ENCODE peak calls at places on chromosomes 11 and 22, in five cellular contexts. Z is AG04450, X is neural progenitor cell, N is SK-N-SH, F is pancreas. E is an unnamed sample.

GRCh38 chr22:28112548-28113043 is 193.5 kb upstream of the PITPNB start:
- DNase-seq in Z (no peak), X (peak), N (peak), F (no peak), E (peak)

GRCh38 chr22:31829505-31829904 is 75.7 kb downstream of the DEPDC5 start:
- DNase-seq in Z (peak), X (no peak), N (peak), F (no peak), E (peak)

GRCh38 chr11:118913411-118914125 is 12.2 kb downstream of the BCL9L start:
- DNase-seq in Z (no peak), X (peak), N (no peak), F (no peak), E (no peak)

GRCh38 chr11:135033545-135033944 is 621.5 kb upstream of the B3GAT1 start:
- DNase-seq in Z (no peak), X (peak), N (peak), F (no peak), E (peak)

GRCh38 chr11:2114430-2115241 is 24.6 kb downstream of the IGF2 start:
- DNase-seq in Z (no peak), X (no peak), N (no peak), F (peak), E (no peak)

GRCh38 chr11:60782393-60783140 is 2.6 kb upstream of the MS4A10 start:
- DNase-seq in Z (no peak), X (no peak), N (no peak), F (no peak), E (no peak)

GRCh38 chr11:77071671-77072605 is 5.2 kb downstream of the CAPN5 start:
- DNase-seq in Z (no peak), X (no peak), N (no peak), F (no peak), E (no peak)

GRCh38 chr11:83528225-83528624 is 242.1 kb upstream of the CCDC90B start:
- DNase-seq in Z (no peak), X (no peak), N (no peak), F (no peak), E (no peak)

GRCh38 chr11:122850076-122850631 is 11.9 kb downstream of the CRTAM start:
- DNase-seq in Z (no peak), X (no peak), N (no peak), F (no peak), E (peak)

GRCh38 chr22:47034905-47035419 is 272.5 kb downstream of the TBC1D22A start:
- DNase-seq in Z (no peak), X (no peak), N (peak), F (peak), E (no peak)

GRCh38 chr11:61513143-61513740 is 4.7 kb downstream of the LRRC10B start:
- DNase-seq in Z (no peak), X (no peak), N (no peak), F (peak), E (peak)

GRCh38 chr11:75394086-75394840 is 5.1 kb upstream of the RPS3 start:
- DNase-seq in Z (no peak), X (no peak), N (no peak), F (no peak), E (no peak)

GRCh38 chr11:35711924-35712323 is 49.3 kb downstream of the TRIM44 start:
- DNase-seq in Z (no peak), X (no peak), N (no peak), F (no peak), E (no peak)

GRCh38 chr22:42855211-42855610 is 1.9 kb downstream of the ARFGAP3 start:
- DNase-seq in Z (no peak), X (no peak), N (no peak), F (peak), E (no peak)
- H3K27ac ChIP-seq in Z (no peak), X (no peak), N (no peak), F (peak), E (no peak)

GRCh38 chr22:20439928-20440575 is 2.4 kb upstream of the SCARF2 start:
- DNase-seq in Z (no peak), X (no peak), N (no peak), F (peak), E (no peak)

GRCh38 chr22:20438066-20438677 is 547 bp upstream of the SCARF2 start:
- DNase-seq in Z (no peak), X (peak), N (no peak), F (no peak), E (no peak)

GRCh38 chr22:20439556-20439927 is 1.9 kb upstream of the SCARF2 start:
- DNase-seq in Z (no peak), X (no peak), N (no peak), F (no peak), E (no peak)

GRCh38 chr22:20437253-20438065 is at the start of gene SCARF2:
- DNase-seq in Z (no peak), X (peak), N (peak), F (peak), E (no peak)

GRCh38 chr22:20438678-20439492 is 1.3 kb upstream of the SCARF2 start:
- DNase-seq in Z (no peak), X (peak), N (peak), F (no peak), E (no peak)
- H3K27ac ChIP-seq in Z (no peak), X (no peak), N (peak), F (no peak), E (no peak)

GRCh38 chr11:125398994-125399638 is 96.9 kb downstream of the FEZ1 start:
- DNase-seq in Z (no peak), X (no peak), N (peak), F (no peak), E (no peak)
- H3K27ac ChIP-seq in Z (no peak), X (no peak), N (no peak), F (no peak), E (no peak)

GRCh38 chr11:68382358-68382998 is 70.1 kb downstream of the LRP5 start:
- DNase-seq in Z (no peak), X (no peak), N (no peak), F (no peak), E (no peak)
- H3K27ac ChIP-seq in Z (no peak), X (no peak), N (no peak), F (no peak), E (no peak)

DNA sequence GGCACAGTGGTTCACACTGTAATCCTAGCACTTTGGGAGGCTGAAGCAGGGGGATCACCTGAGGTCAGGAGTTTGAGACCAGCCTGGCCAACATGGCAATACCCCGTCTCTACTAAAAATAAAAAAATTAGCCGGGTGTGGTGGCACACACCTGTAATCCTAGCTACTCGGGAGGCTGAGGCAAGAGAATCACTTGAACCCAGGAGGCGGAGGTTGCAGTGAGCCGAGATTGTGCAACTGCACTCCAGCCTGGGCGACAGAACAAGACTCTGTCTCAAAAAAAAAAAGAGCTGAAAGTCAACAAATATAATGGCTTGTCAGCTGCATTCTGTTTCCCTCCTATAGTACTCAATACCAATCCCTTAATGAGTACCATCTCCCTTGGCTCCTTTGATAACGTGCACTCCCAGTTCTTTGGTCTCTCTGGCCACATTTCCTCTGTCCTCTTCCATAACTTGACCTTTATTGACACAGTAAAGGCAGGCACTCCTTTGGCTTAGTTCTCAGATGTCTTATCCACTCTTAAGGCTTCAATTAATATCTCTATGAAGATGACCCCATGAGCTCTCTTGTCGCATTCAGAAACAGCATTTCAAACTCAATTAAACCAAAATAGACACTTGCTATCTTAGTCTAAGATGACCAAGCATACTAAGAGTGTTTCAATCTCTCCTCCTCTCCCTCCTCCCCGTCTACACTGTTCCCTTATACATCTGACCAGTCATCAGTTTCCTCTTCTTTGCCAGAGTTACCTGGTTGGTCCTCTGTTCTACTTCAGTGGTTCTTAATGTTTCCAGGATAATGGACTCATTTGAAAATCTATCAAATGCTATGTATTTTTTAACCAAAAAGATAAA is 4.8 kb downstream of the MAPK1 start:
- DNase-seq in Z (no peak), X (no peak), N (no peak), F (no peak), E (no peak)
- H3K27ac ChIP-seq in Z (no peak), X (no peak), N (no peak), F (no peak), E (no peak)

DNA sequence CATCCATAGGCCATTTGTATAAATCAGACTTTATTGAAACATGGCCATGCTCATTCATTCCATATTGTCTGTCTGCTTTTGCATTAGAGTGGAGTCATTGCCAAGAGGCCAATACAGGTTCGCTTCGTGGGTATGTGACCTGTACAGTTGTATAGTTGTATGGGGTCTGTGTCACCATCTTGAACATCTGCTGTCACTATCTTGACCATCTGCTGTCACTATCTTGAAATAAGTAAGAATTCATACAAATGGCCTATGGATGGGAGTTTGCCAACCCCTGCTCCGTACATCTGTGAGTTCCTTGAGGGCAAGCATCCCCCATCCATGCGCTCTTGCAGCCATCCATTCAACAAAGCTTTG is 44.4 kb upstream of the ANO1 start:
- DNase-seq in Z (no peak), X (no peak), N (no peak), F (no peak), E (no peak)
- H3K27ac ChIP-seq in Z (no peak), X (no peak), N (no peak), F (no peak), E (no peak)

DNA sequence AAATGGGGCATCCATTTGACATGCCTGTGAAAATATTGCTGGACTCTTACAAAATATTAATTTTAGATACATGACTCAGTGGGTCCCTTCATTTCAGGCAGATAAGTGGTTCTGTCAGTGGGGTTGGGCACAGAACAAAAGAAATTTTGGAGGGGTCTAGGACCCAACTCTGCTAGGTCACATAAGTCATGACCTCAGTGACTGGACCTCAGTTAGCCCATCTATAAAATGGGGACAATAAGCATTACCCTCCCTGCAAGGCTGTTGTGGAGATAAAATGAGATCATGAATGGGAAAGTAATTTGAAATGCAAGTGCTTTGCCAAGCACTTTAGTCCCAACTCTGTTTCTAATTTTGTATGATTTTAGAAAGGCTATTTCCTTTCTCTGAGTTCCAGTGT is 23.8 kb downstream of the ADORA2A start:
- DNase-seq in Z (no peak), X (no peak), N (no peak), F (no peak), E (peak)
- H3K27ac ChIP-seq in Z (no peak), X (no peak), N (no peak), F (no peak), E (peak)

DNA sequence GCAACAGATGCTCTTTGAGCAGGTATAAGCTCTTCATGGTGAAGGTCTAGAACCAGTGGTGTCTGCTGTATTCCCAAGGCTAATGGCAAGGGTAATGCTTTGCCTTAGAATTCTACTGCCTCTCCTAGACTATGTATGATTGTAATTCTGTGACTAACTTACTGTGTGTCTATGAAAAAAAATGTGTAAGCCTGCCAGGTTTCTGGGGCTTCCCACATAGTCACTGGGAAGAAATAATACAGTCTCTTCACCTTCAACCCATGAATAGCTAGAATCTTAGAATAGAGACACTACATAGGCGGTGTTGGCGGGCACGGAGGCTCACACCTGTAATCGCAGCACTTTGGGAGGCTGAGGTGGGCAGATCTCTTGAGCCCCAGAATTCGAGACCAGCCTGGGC is 84.1 kb downstream of the C11orf91 start:
- DNase-seq in Z (no peak), X (no peak), N (no peak), F (no peak), E (no peak)
- H3K27ac ChIP-seq in Z (no peak), X (no peak), N (no peak), F (no peak), E (no peak)

DNA sequence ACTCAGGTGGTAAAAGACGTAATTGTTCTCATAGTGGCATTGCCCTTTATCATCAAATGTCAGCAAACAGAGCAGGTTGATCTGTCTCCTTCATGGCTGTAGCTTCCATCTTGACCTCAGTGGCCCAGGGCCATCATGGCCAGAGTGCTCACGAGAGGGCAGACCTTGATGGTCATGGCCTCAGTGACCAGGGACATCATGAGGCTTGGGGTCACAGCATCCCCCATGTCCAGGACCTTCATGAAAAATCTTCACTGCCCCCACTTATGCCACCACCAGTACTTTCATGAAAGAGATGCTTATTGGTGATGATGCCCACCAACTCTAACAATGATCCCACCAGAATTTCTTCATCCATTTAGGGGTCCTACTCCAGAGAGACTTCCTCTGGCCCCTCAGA is 127.0 kb downstream of the SNX19 start:
- DNase-seq in Z (no peak), X (no peak), N (no peak), F (no peak), E (no peak)
- H3K27ac ChIP-seq in Z (no peak), X (no peak), N (no peak), F (no peak), E (no peak)

GRCh38 chr22:35477911-35478582 is 62.6 kb upstream of the RASD2 start:
- DNase-seq in Z (peak), X (no peak), N (peak), F (peak), E (peak)
- H3K27ac ChIP-seq in Z (no peak), X (no peak), N (peak), F (no peak), E (peak)

E was measured in A673.